ENCODE peak calls at places on chromosome 10, in four cellular contexts. F, N, S and H are unnamed samples.
A peak's percentile ranks its signal among the peaks of the same experiment; 100 is the strongest.

GRCh38 chr10:58052772-58053171 is 214.9 kb downstream of the IPMK start:
- DNase-seq in F (no peak), N (no peak), S (no peak), H (no peak)

GRCh38 chr10:3987142-3987974 is 202.3 kb upstream of the KLF6 start:
- DNase-seq in F (no peak), N (no peak), S (no peak), H (no peak)

GRCh38 chr10:49667991-49668390 is 11.5 kb upstream of the C10orf53 start:
- DNase-seq in F (no peak), N (no peak), S (no peak), H (no peak)

GRCh38 chr10:126336786-126337185 is 51.5 kb downstream of the ADAM12 start:
- DNase-seq in F (no peak), N (no peak), S (no peak), H (no peak)

GRCh38 chr10:108465871-108466641 is 1301.5 kb upstream of the SORCS1 start:
- DNase-seq in F (no peak), N (peak; percentile 9), S (peak; percentile 70), H (peak; percentile 69)

GRCh38 chr10:73886085-73886529 is 11.8 kb upstream of the CAMK2G start:
- DNase-seq in F (peak; percentile 84), N (no peak), S (peak; percentile 90), H (no peak)

GRCh38 chr10:33732176-33733025 is 397.9 kb upstream of the NRP1 start:
- DNase-seq in F (no peak), N (no peak), S (no peak), H (no peak)

GRCh38 chr10:77240042-77240619 is 397.5 kb downstream of the KCNMA1 start:
- DNase-seq in F (no peak), N (no peak), S (no peak), H (no peak)

GRCh38 chr10:95404460-95404858 is 113.7 kb upstream of the PDLIM1 start:
- DNase-seq in F (no peak), N (no peak), S (no peak), H (no peak)

GRCh38 chr10:79266543-79267312 is 80.5 kb upstream of the PPIF start:
- DNase-seq in F (no peak), N (no peak), S (peak; percentile 90), H (peak; percentile 86)

GRCh38 chr10:124369986-124370385 is 48.7 kb downstream of the OAT start:
- DNase-seq in F (no peak), N (no peak), S (no peak), H (no peak)

GRCh38 chr10:12241810-12242529 is 46.0 kb downstream of the CDC123 start:
- DNase-seq in F (no peak), N (no peak), S (no peak), H (no peak)

GRCh38 chr10:89295597-89295996 is 6.2 kb upstream of the IFIT2 start:
- DNase-seq in F (no peak), N (no peak), S (no peak), H (no peak)

GRCh38 chr10:129958686-129959543 is 5.2 kb downstream of the EBF3 start:
- DNase-seq in F (no peak), N (no peak), S (peak; percentile 40), H (no peak)

GRCh38 chr10:63681965-63682704 is 160.9 kb downstream of the REEP3 start:
- DNase-seq in F (no peak), N (no peak), S (no peak), H (no peak)

GRCh38 chr10:111233439-111233838 is 156.6 kb downstream of the ADRA2A start:
- DNase-seq in F (no peak), N (no peak), S (no peak), H (no peak)

GRCh38 chr10:103667390-103667789 is 173.9 kb downstream of the NEURL1 start:
- DNase-seq in F (no peak), N (no peak), S (no peak), H (no peak)

GRCh38 chr10:80506189-80506575 is 31.5 kb upstream of the SH2D4B start:
- DNase-seq in F (peak; percentile 90), N (no peak), S (no peak), H (no peak)

GRCh38 chr10:58755688-58756087 is 243.0 kb downstream of the BICC1 start:
- DNase-seq in F (peak; percentile 69), N (no peak), S (peak; percentile 75), H (no peak)

GRCh38 chr10:119199231-119199992 is 8.0 kb upstream of the GRK5 start:
- DNase-seq in F (peak; percentile 68), N (no peak), S (peak; percentile 88), H (no peak)

GRCh38 chr10:111077715-111078504 is 1.1 kb downstream of the ADRA2A start:
- DNase-seq in F (no peak), N (no peak), S (no peak), H (no peak)

GRCh38 chr10:51397695-51398094 is 301.7 kb downstream of the CSTF2T start:
- DNase-seq in F (no peak), N (no peak), S (peak; percentile 73), H (no peak)

GRCh38 chr10:33365871-33366411 is 31.5 kb upstream of the NRP1 start:
- DNase-seq in F (peak; percentile 21), N (no peak), S (no peak), H (no peak)

GRCh38 chr10:129901389-129902045 is 62.6 kb downstream of the EBF3 start:
- DNase-seq in F (no peak), N (no peak), S (no peak), H (no peak)

GRCh38 chr10:60286436-60287023 is 103.1 kb downstream of the ANK3 start:
- DNase-seq in F (no peak), N (no peak), S (no peak), H (no peak)

GRCh38 chr10:111598433-111599059 is 521.7 kb downstream of the ADRA2A start:
- DNase-seq in F (peak; percentile 13), N (peak; percentile 39), S (peak; percentile 69), H (no peak)

GRCh38 chr10:93154531-93154930 is 80.8 kb downstream of the CYP26A1 start:
- DNase-seq in F (no peak), N (no peak), S (no peak), H (no peak)

GRCh38 chr10:93198401-93199175 is 124.9 kb downstream of the CYP26A1 start:
- DNase-seq in F (no peak), N (no peak), S (no peak), H (no peak)

GRCh38 chr10:93235686-93236085 is 162.0 kb downstream of the CYP26A1 start:
- DNase-seq in F (no peak), N (no peak), S (no peak), H (no peak)

GRCh38 chr10:118948784-118949183 is 80.7 kb upstream of the NANOS1 start:
- DNase-seq in F (no peak), N (no peak), S (no peak), H (no peak)

GRCh38 chr10:15331456-15331855 is 39.6 kb downstream of the FAM171A1 start:
- DNase-seq in F (no peak), N (no peak), S (no peak), H (no peak)

GRCh38 chr10:15334650-15335323 is 36.3 kb downstream of the FAM171A1 start:
- DNase-seq in F (no peak), N (no peak), S (no peak), H (no peak)

GRCh38 chr10:15335500-15335899 is 35.6 kb downstream of the FAM171A1 start:
- DNase-seq in F (no peak), N (no peak), S (no peak), H (no peak)

GRCh38 chr10:15329437-15329836 is 41.7 kb downstream of the FAM171A1 start:
- DNase-seq in F (no peak), N (no peak), S (no peak), H (no peak)

GRCh38 chr10:15333909-15334649 is 37.0 kb downstream of the FAM171A1 start:
- DNase-seq in F (no peak), N (no peak), S (no peak), H (no peak)
- TF ChIP-seq EP300 in F (no peak), N (no peak), S (no peak), H (no peak)

GRCh38 chr10:27019827-27020226 is 80.5 kb downstream of the ANKRD26 start:
- DNase-seq in F (no peak), N (no peak), S (no peak), H (no peak)

GRCh38 chr10:27020243-27020642 is 80.1 kb downstream of the ANKRD26 start:
- DNase-seq in F (no peak), N (no peak), S (no peak), H (no peak)

GRCh38 chr10:27022048-27022447 is 78.2 kb downstream of the ANKRD26 start:
- DNase-seq in F (no peak), N (no peak), S (no peak), H (no peak)
- TF ChIP-seq CTCF in F (no peak), N (peak; percentile 40), S (no peak), H (no peak)

GRCh38 chr10:117743517-117743916 is 201.0 kb downstream of the EMX2 start:
- DNase-seq in F (no peak), N (no peak), S (no peak), H (no peak)
- TF ChIP-seq EP300 in F (no peak), N (no peak), S (no peak), H (no peak)

DNA sequence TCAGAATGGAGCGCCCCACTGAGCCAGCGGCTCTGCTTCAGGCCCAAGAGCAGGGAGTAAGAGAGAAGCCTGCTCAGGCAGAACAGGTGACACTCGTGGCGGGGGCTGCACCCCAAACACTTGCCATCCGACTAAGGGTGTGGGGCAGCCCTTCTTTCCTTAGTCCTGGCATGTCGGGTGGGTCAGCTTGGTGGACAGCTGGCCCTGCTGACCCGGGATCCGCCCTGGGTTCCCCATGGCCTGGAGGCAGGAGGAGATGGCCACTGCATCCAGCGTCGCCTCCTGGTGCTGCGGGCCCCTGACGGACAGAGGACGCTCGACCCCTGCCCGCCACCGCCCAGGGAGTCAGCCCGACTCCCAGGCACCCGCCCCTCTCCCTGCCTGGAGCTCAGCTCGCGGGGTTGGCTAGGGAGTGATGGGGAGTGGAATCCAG is 1.2 kb upstream of the PAOX start:
- DNase-seq in F (no peak), N (no peak), S (no peak), H (no peak)
- TF ChIP-seq CTCF in F (no peak), N (no peak), S (no peak), H (no peak)

DNA sequence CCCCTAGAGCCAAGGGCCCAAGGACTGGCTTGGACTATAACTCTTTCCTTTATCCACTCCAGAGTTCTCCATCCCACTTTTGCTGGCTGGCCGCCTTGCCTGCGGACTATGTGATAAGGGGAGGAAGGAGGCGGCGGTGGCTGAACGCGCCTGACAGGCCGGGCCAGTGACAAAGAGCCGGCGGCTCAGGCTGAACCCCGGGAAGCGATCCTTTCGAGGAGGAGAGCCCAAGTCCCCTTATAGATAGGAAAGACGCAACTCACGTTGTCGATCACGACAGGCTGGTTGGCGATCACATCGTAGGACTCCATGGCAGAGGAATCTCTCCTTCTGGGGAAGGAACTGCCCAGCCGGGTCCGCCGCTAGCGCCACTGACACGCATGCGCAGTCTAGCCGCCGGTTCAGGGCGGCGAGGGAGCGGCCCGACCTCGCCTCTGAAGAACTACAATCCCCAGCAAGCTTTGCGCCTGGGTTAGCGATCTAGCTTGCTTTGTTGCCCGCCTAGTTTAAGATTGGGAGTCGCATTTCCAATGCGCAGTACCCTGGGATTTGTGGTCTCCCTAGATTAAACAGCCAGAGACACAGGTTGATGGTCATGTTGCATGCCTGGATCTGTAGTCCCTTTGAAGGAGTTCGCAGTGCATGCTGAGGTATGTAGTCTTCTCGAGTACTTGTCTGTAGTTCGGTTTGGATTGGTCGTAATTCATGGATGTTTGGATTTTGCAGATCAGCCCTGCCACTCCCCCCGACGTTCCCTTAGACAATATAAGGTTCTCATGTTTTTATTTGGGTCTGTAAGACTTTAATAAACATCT is at the start of gene ACTR1A:
- DNase-seq in F (peak; percentile 94), N (peak; percentile 96), S (peak; percentile 99), H (peak; percentile 96)
- TF ChIP-seq EP300 in F (no peak), N (no peak), S (peak; percentile 23), H (no peak)